ENCODE peak calls at places on chromosomes 13 and 19, in five cellular contexts. One of them, this sample, is unnamed.

GRCh38 chr19:1650627-1651009 is 1.8 kb downstream of the TCF3 start:
- DNase-seq in AG04450: no peak
- DNase-seq in fibroblast of pulmonary artery: peak
- DNase-seq in GM13977: no peak
- DNase-seq in lower lobe of right lung: no peak
- DNase-seq in this sample: no peak

GRCh38 chr19:10517361-10517759 is at the start of gene S1PR5:
- DNase-seq in fibroblast of pulmonary artery: no peak
- DNase-seq in lower lobe of right lung: no peak
- DNase-seq in GM13977: peak
- DNase-seq in AG04450: no peak
- DNase-seq in this sample: no peak

GRCh38 chr13:50509167-50509566 is 334.3 kb downstream of the DLEU7 start:
- DNase-seq in lower lobe of right lung: no peak
- DNase-seq in fibroblast of pulmonary artery: no peak
- DNase-seq in AG04450: no peak
- DNase-seq in GM13977: no peak
- DNase-seq in this sample: no peak

GRCh38 chr19:36110487-36111199 is at the start of gene OVOL3:
- DNase-seq in lower lobe of right lung: no peak
- DNase-seq in AG04450: no peak
- DNase-seq in fibroblast of pulmonary artery: no peak
- DNase-seq in GM13977: no peak
- DNase-seq in this sample: no peak

GRCh38 chr13:92265408-92265807 is 867.0 kb downstream of the GPC5 start:
- DNase-seq in lower lobe of right lung: no peak
- DNase-seq in AG04450: no peak
- DNase-seq in GM13977: no peak
- DNase-seq in fibroblast of pulmonary artery: peak
- DNase-seq in this sample: no peak

GRCh38 chr19:46975918-46976782 is 43.5 kb upstream of the NPAS1 start:
- DNase-seq in AG04450: peak
- DNase-seq in fibroblast of pulmonary artery: peak
- DNase-seq in GM13977: no peak
- DNase-seq in lower lobe of right lung: peak
- DNase-seq in this sample: peak

GRCh38 chr19:36073121-36073876 is 18.6 kb downstream of the WDR62 start:
- DNase-seq in AG04450: no peak
- DNase-seq in GM13977: no peak
- DNase-seq in fibroblast of pulmonary artery: no peak
- DNase-seq in lower lobe of right lung: no peak
- DNase-seq in this sample: no peak

GRCh38 chr13:111904701-111905608 is 162.0 kb upstream of the SOX1 start:
- DNase-seq in GM13977: no peak
- DNase-seq in fibroblast of pulmonary artery: no peak
- DNase-seq in lower lobe of right lung: no peak
- DNase-seq in AG04450: no peak
- DNase-seq in this sample: no peak

GRCh38 chr19:53365899-53366493 is 491 bp downstream of the ZNF525 start:
- DNase-seq in fibroblast of pulmonary artery: no peak
- DNase-seq in lower lobe of right lung: peak
- DNase-seq in AG04450: no peak
- DNase-seq in GM13977: no peak
- DNase-seq in this sample: no peak

GRCh38 chr19:4861147-4861546 is 6.3 kb downstream of the PLIN3 start:
- DNase-seq in fibroblast of pulmonary artery: no peak
- DNase-seq in lower lobe of right lung: no peak
- DNase-seq in AG04450: no peak
- DNase-seq in GM13977: no peak
- DNase-seq in this sample: no peak

GRCh38 chr19:5054551-5055456 is 85.9 kb downstream of the KDM4B start:
- DNase-seq in GM13977: no peak
- DNase-seq in AG04450: no peak
- DNase-seq in lower lobe of right lung: no peak
- DNase-seq in fibroblast of pulmonary artery: no peak
- DNase-seq in this sample: no peak

GRCh38 chr13:36815069-36815468 is 4.0 kb upstream of the RFXAP start:
- DNase-seq in AG04450: no peak
- DNase-seq in lower lobe of right lung: no peak
- DNase-seq in GM13977: no peak
- DNase-seq in fibroblast of pulmonary artery: no peak
- DNase-seq in this sample: no peak

GRCh38 chr13:45325806-45326205 is 15.2 kb downstream of the TPT1 start:
- DNase-seq in GM13977: no peak
- DNase-seq in AG04450: peak
- DNase-seq in fibroblast of pulmonary artery: peak
- DNase-seq in lower lobe of right lung: no peak
- DNase-seq in this sample: no peak

GRCh38 chr13:46572758-46573384 is 19.9 kb downstream of the LRCH1 start:
- DNase-seq in fibroblast of pulmonary artery: no peak
- DNase-seq in AG04450: no peak
- DNase-seq in GM13977: no peak
- DNase-seq in lower lobe of right lung: no peak
- DNase-seq in this sample: no peak

GRCh38 chr19:13985771-13986347 is 20.3 kb downstream of the RFX1 start:
- DNase-seq in fibroblast of pulmonary artery: no peak
- DNase-seq in GM13977: no peak
- DNase-seq in lower lobe of right lung: no peak
- DNase-seq in AG04450: no peak
- DNase-seq in this sample: no peak

GRCh38 chr13:111846396-111847174 is 220.4 kb upstream of the SOX1 start:
- DNase-seq in GM13977: no peak
- DNase-seq in lower lobe of right lung: no peak
- DNase-seq in AG04450: no peak
- DNase-seq in fibroblast of pulmonary artery: no peak
- DNase-seq in this sample: no peak

GRCh38 chr13:111152836-111153235 is 37.7 kb downstream of the ARHGEF7 start:
- DNase-seq in AG04450: no peak
- DNase-seq in lower lobe of right lung: no peak
- DNase-seq in fibroblast of pulmonary artery: no peak
- DNase-seq in GM13977: no peak
- DNase-seq in this sample: no peak

DNA sequence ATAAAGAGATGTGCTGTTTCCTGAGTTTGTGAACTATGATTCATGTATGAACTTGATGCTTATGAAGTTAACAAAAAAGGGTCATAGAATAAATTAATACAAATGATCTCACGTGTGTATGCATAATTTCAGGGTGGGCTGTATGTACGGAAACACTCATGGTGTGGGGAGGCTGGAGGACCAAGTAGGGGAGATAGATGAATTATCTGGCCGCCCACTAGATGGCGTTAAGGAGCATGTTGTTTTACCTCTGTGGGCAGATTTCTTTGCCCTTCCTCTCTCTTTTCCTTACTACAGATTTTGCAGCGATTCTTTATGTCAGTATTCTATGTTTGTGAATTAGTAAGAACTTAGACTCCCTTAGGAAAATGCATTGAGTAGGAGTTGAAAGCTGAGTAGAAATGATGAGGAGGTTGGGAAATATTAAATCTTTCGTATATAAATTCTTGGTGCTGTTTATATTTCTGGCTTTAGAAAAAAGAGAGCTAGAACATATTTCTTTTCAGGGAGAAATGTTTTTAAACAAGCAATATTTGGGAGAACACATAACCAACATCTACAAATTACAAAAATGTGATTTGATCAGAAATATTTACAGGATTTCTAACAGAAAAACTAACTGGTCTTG is 47.4 kb upstream of the TMTC4 start:
- DNase-seq in AG04450: peak
- DNase-seq in GM13977: peak
- DNase-seq in lower lobe of right lung: no peak
- DNase-seq in fibroblast of pulmonary artery: peak
- DNase-seq in this sample: peak
- TF ChIP-seq CTCF in AG04450: peak
- TF ChIP-seq CTCF in GM13977: peak
- TF ChIP-seq CTCF in lower lobe of right lung: peak
- TF ChIP-seq CTCF in fibroblast of pulmonary artery: peak
- TF ChIP-seq CTCF in this sample: peak

GRCh38 chr13:57925250-57925649 is 293.7 kb downstream of the PCDH17 start:
- DNase-seq in AG04450: no peak
- DNase-seq in fibroblast of pulmonary artery: peak
- DNase-seq in GM13977: no peak
- DNase-seq in lower lobe of right lung: no peak
- DNase-seq in this sample: no peak
- TF ChIP-seq CTCF in AG04450: no peak
- TF ChIP-seq CTCF in fibroblast of pulmonary artery: no peak
- TF ChIP-seq CTCF in GM13977: no peak
- TF ChIP-seq CTCF in lower lobe of right lung: no peak
- TF ChIP-seq CTCF in this sample: no peak

GRCh38 chr13:108615241-108615640 is 14.2 kb upstream of the MYO16 start:
- DNase-seq in lower lobe of right lung: no peak
- DNase-seq in fibroblast of pulmonary artery: no peak
- DNase-seq in GM13977: no peak
- DNase-seq in AG04450: no peak
- DNase-seq in this sample: no peak
- TF ChIP-seq CTCF in lower lobe of right lung: no peak
- TF ChIP-seq CTCF in fibroblast of pulmonary artery: no peak
- TF ChIP-seq CTCF in GM13977: no peak
- TF ChIP-seq CTCF in AG04450: no peak
- TF ChIP-seq CTCF in this sample: no peak

GRCh38 chr13:79060216-79060615 is 345.8 kb downstream of the RBM26 start:
- DNase-seq in AG04450: no peak
- DNase-seq in fibroblast of pulmonary artery: no peak
- DNase-seq in lower lobe of right lung: no peak
- DNase-seq in GM13977: no peak
- DNase-seq in this sample: no peak
- TF ChIP-seq CTCF in AG04450: peak
- TF ChIP-seq CTCF in fibroblast of pulmonary artery: no peak
- TF ChIP-seq CTCF in lower lobe of right lung: no peak
- TF ChIP-seq CTCF in GM13977: no peak
- TF ChIP-seq CTCF in this sample: no peak

DNA sequence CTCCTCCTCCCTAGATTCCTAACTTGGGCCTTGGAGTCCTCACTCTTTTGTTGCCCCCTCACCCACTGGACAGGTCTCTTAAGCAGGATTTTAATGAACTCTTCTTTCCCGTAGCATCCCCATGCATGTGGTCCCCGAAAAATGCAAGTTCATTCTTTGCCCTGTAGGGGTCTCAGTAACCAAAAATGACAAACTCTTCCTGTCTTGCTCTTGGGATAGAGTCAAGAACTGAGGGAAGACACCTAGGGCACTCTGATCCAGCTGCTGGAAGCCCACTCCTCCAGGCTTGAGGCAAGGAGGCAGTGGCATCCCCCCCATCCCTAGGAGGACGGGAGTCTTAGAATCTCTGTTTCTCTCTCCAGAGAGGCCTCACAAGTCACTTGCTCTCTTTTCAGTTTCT is 987.0 kb downstream of the DIAPH3 start:
- DNase-seq in lower lobe of right lung: no peak
- DNase-seq in GM13977: peak
- DNase-seq in fibroblast of pulmonary artery: peak
- DNase-seq in AG04450: no peak
- DNase-seq in this sample: no peak
- TF ChIP-seq CTCF in lower lobe of right lung: no peak
- TF ChIP-seq CTCF in GM13977: peak
- TF ChIP-seq CTCF in fibroblast of pulmonary artery: peak
- TF ChIP-seq CTCF in AG04450: peak
- TF ChIP-seq CTCF in this sample: no peak

GRCh38 chr19:31102674-31103073 is 246.6 kb downstream of the TSHZ3 start:
- DNase-seq in fibroblast of pulmonary artery: no peak
- DNase-seq in lower lobe of right lung: no peak
- DNase-seq in GM13977: no peak
- DNase-seq in AG04450: no peak
- DNase-seq in this sample: no peak

GRCh38 chr19:31099470-31100190 is 249.6 kb downstream of the TSHZ3 start:
- DNase-seq in GM13977: no peak
- DNase-seq in AG04450: no peak
- DNase-seq in fibroblast of pulmonary artery: no peak
- DNase-seq in lower lobe of right lung: no peak
- DNase-seq in this sample: peak

GRCh38 chr19:31103228-31103627 is 246.0 kb downstream of the TSHZ3 start:
- DNase-seq in fibroblast of pulmonary artery: no peak
- DNase-seq in GM13977: no peak
- DNase-seq in lower lobe of right lung: no peak
- DNase-seq in AG04450: no peak
- DNase-seq in this sample: no peak

GRCh38 chr19:31104451-31104850 is 244.8 kb downstream of the TSHZ3 start:
- DNase-seq in AG04450: no peak
- DNase-seq in GM13977: no peak
- DNase-seq in fibroblast of pulmonary artery: no peak
- DNase-seq in lower lobe of right lung: no peak
- DNase-seq in this sample: no peak

DNA sequence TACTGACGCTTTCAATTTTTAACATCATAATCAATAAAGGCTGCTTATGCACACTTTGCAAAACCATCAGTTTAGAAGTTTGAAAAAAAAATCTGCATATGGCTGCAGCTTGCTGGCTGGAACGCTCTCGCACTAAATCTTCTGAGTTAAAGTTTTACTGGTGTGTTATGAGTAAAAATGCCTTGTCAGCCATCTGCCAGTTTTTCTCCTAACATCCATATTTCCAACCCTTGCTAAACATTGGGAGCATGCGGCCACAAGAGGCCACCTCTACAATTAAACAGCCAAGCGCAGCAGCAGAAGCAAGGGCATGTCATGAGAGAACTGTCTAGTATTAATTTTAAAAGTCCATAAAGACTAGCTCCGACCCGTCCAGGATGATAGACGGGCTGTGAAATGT is 248.3 kb downstream of the TSHZ3 start:
- DNase-seq in lower lobe of right lung: no peak
- DNase-seq in AG04450: no peak
- DNase-seq in GM13977: no peak
- DNase-seq in fibroblast of pulmonary artery: no peak
- DNase-seq in this sample: no peak
- TF ChIP-seq CTCF in lower lobe of right lung: no peak
- TF ChIP-seq CTCF in AG04450: peak
- TF ChIP-seq CTCF in GM13977: no peak
- TF ChIP-seq CTCF in fibroblast of pulmonary artery: no peak
- TF ChIP-seq CTCF in this sample: no peak